ENCODE peak calls at places on chromosomes 11 and 22, in four cellular contexts. One of them, this sample, is unnamed.

GRCh38 chr11:125618383-125618782 is 6.6 kb upstream of the CHEK1 start:
- DNase-seq in cardiac fibroblast: no peak
- DNase-seq in esophagus squamous epithelium: no peak
- DNase-seq in GF-D8: no peak
- DNase-seq in this sample: no peak

GRCh38 chr11:128283445-128283844 is 303.9 kb downstream of the ETS1 start:
- DNase-seq in cardiac fibroblast: peak
- DNase-seq in esophagus squamous epithelium: no peak
- DNase-seq in GF-D8: no peak
- DNase-seq in this sample: no peak

GRCh38 chr11:78190871-78191538 is 2.3 kb downstream of the USP35 start:
- DNase-seq in cardiac fibroblast: no peak
- DNase-seq in esophagus squamous epithelium: no peak
- DNase-seq in GF-D8: no peak
- DNase-seq in this sample: no peak

GRCh38 chr11:103091024-103091423 is 936 bp downstream of the DCUN1D5 start:
- DNase-seq in cardiac fibroblast: peak
- DNase-seq in esophagus squamous epithelium: no peak
- DNase-seq in GF-D8: peak
- DNase-seq in this sample: no peak

GRCh38 chr11:2118674-2119073 is 20.5 kb downstream of the IGF2 start:
- DNase-seq in cardiac fibroblast: no peak
- DNase-seq in esophagus squamous epithelium: no peak
- DNase-seq in GF-D8: no peak
- DNase-seq in this sample: no peak

GRCh38 chr11:76120513-76121081 is 85.7 kb downstream of the WNT11 start:
- DNase-seq in cardiac fibroblast: peak
- DNase-seq in esophagus squamous epithelium: no peak
- DNase-seq in GF-D8: no peak
- DNase-seq in this sample: no peak

GRCh38 chr11:132943737-132944556 is 588.4 kb downstream of the OPCML start:
- DNase-seq in cardiac fibroblast: peak
- DNase-seq in esophagus squamous epithelium: no peak
- DNase-seq in GF-D8: no peak
- DNase-seq in this sample: peak

GRCh38 chr11:76620471-76620870 is 50.1 kb downstream of the LRRC32 start:
- DNase-seq in cardiac fibroblast: peak
- DNase-seq in esophagus squamous epithelium: no peak
- DNase-seq in GF-D8: no peak
- DNase-seq in this sample: no peak

GRCh38 chr11:131656839-131657211 is 286.4 kb downstream of the NTM start:
- DNase-seq in cardiac fibroblast: no peak
- DNase-seq in esophagus squamous epithelium: no peak
- DNase-seq in GF-D8: no peak
- DNase-seq in this sample: no peak

GRCh38 chr11:31397239-31397834 is 27.7 kb downstream of the DNAJC24 start:
- DNase-seq in cardiac fibroblast: peak
- DNase-seq in esophagus squamous epithelium: no peak
- DNase-seq in GF-D8: no peak
- DNase-seq in this sample: no peak

GRCh38 chr22:19825016-19825339 is 29.7 kb downstream of the GNB1L start:
- DNase-seq in cardiac fibroblast: no peak
- DNase-seq in esophagus squamous epithelium: no peak
- DNase-seq in GF-D8: no peak
- DNase-seq in this sample: peak

GRCh38 chr11:61091373-61092279 is 10.7 kb upstream of the CD5 start:
- DNase-seq in cardiac fibroblast: peak
- DNase-seq in esophagus squamous epithelium: no peak
- DNase-seq in GF-D8: no peak
- DNase-seq in this sample: no peak

GRCh38 chr11:102791271-102792036 is 6.5 kb downstream of the MMP1 start:
- DNase-seq in cardiac fibroblast: no peak
- DNase-seq in esophagus squamous epithelium: no peak
- DNase-seq in GF-D8: no peak
- DNase-seq in this sample: no peak

GRCh38 chr11:5486003-5486402 is 2.5 kb upstream of the OR52D1 start:
- DNase-seq in cardiac fibroblast: no peak
- DNase-seq in esophagus squamous epithelium: no peak
- DNase-seq in GF-D8: no peak
- DNase-seq in this sample: no peak

GRCh38 chr11:111698852-111699559 is 67.2 kb downstream of the PPP2R1B start:
- DNase-seq in cardiac fibroblast: peak
- DNase-seq in esophagus squamous epithelium: no peak
- DNase-seq in GF-D8: no peak
- DNase-seq in this sample: no peak

GRCh38 chr11:134252539-134253188 is 488 bp downstream of the THYN1 start:
- DNase-seq in cardiac fibroblast: peak
- DNase-seq in esophagus squamous epithelium: no peak
- DNase-seq in GF-D8: peak
- DNase-seq in this sample: peak

GRCh38 chr11:101049123-101049522 is 80.5 kb downstream of the PGR start:
- DNase-seq in cardiac fibroblast: no peak
- DNase-seq in esophagus squamous epithelium: no peak
- DNase-seq in GF-D8: no peak
- DNase-seq in this sample: no peak

GRCh38 chr22:35345808-35346505 is 34.9 kb upstream of the HMOX1 start:
- DNase-seq in cardiac fibroblast: no peak
- DNase-seq in esophagus squamous epithelium: no peak
- DNase-seq in GF-D8: no peak
- DNase-seq in this sample: no peak

GRCh38 chr11:95505927-95506426 is 275.0 kb upstream of the SESN3 start:
- DNase-seq in cardiac fibroblast: peak
- DNase-seq in esophagus squamous epithelium: no peak
- DNase-seq in GF-D8: no peak
- DNase-seq in this sample: no peak

GRCh38 chr22:46336119-46337078 is 885 bp downstream of the TRMU start:
- DNase-seq in cardiac fibroblast: peak
- DNase-seq in esophagus squamous epithelium: no peak
- DNase-seq in GF-D8: no peak
- DNase-seq in this sample: peak

GRCh38 chr11:118194835-118195627 is 18.6 kb upstream of the SCN2B start:
- DNase-seq in cardiac fibroblast: peak
- DNase-seq in esophagus squamous epithelium: no peak
- DNase-seq in GF-D8: no peak
- DNase-seq in this sample: peak

GRCh38 chr11:706957-707816 is 1.2 kb downstream of the EPS8L2 start:
- DNase-seq in cardiac fibroblast: peak
- DNase-seq in esophagus squamous epithelium: no peak
- DNase-seq in GF-D8: no peak
- DNase-seq in this sample: no peak

This sample was measured in head of caudate nucleus.